ENCODE peak calls at places on chromosome 7, in five cellular contexts. One of them, this sample, is unnamed.
A peak's percentile ranks its signal among the peaks of the same experiment; 100 is the strongest.

GRCh38 chr7:99325597-99326407 is at the start of gene ARPC1A:
- DNase-seq in effector CD4-positive, alpha-beta T cell: peak; percentile 88
- DNase-seq in HEK293T: peak; percentile 99
- DNase-seq in stimulated activated CD8-positive, alpha-beta memory T cell treated with anti-CD3 and anti-CD28 coated beads, Interleukin-15, amount 100 ng/mL, for 1 hour: peak; percentile 73
- DNase-seq in AG08395: peak; percentile 99
- DNase-seq in this sample: peak; percentile 84

GRCh38 chr7:27640914-27641570 is 21.6 kb downstream of the HIBADH start:
- DNase-seq in AG08395: no peak
- DNase-seq in stimulated activated CD8-positive, alpha-beta memory T cell treated with anti-CD3 and anti-CD28 coated beads, Interleukin-15, amount 100 ng/mL, for 1 hour: no peak
- DNase-seq in effector CD4-positive, alpha-beta T cell: no peak
- DNase-seq in HEK293T: no peak
- DNase-seq in this sample: no peak

GRCh38 chr7:91089382-91089963 is 174.8 kb upstream of the FZD1 start:
- DNase-seq in stimulated activated CD8-positive, alpha-beta memory T cell treated with anti-CD3 and anti-CD28 coated beads, Interleukin-15, amount 100 ng/mL, for 1 hour: no peak
- DNase-seq in effector CD4-positive, alpha-beta T cell: no peak
- DNase-seq in AG08395: peak; percentile 10
- DNase-seq in HEK293T: no peak
- DNase-seq in this sample: peak; percentile 24

GRCh38 chr7:134024729-134025128 is 102.4 kb upstream of the LRGUK start:
- DNase-seq in AG08395: no peak
- DNase-seq in HEK293T: no peak
- DNase-seq in effector CD4-positive, alpha-beta T cell: no peak
- DNase-seq in stimulated activated CD8-positive, alpha-beta memory T cell treated with anti-CD3 and anti-CD28 coated beads, Interleukin-15, amount 100 ng/mL, for 1 hour: no peak
- DNase-seq in this sample: no peak

GRCh38 chr7:137625197-137625596 is 221.6 kb downstream of the DGKI start:
- DNase-seq in stimulated activated CD8-positive, alpha-beta memory T cell treated with anti-CD3 and anti-CD28 coated beads, Interleukin-15, amount 100 ng/mL, for 1 hour: no peak
- DNase-seq in effector CD4-positive, alpha-beta T cell: no peak
- DNase-seq in HEK293T: no peak
- DNase-seq in AG08395: no peak
- DNase-seq in this sample: no peak

GRCh38 chr7:33751395-33751794 is 153.9 kb upstream of the BMPER start:
- DNase-seq in HEK293T: no peak
- DNase-seq in effector CD4-positive, alpha-beta T cell: no peak
- DNase-seq in stimulated activated CD8-positive, alpha-beta memory T cell treated with anti-CD3 and anti-CD28 coated beads, Interleukin-15, amount 100 ng/mL, for 1 hour: no peak
- DNase-seq in AG08395: no peak
- DNase-seq in this sample: no peak

GRCh38 chr7:70614237-70614984 is 517.5 kb upstream of the GALNT17 start:
- DNase-seq in stimulated activated CD8-positive, alpha-beta memory T cell treated with anti-CD3 and anti-CD28 coated beads, Interleukin-15, amount 100 ng/mL, for 1 hour: no peak
- DNase-seq in HEK293T: no peak
- DNase-seq in effector CD4-positive, alpha-beta T cell: no peak
- DNase-seq in AG08395: peak; percentile 66
- DNase-seq in this sample: no peak

GRCh38 chr7:875476-876076 is 778 bp upstream of the GET4 start:
- DNase-seq in HEK293T: no peak
- DNase-seq in effector CD4-positive, alpha-beta T cell: no peak
- DNase-seq in stimulated activated CD8-positive, alpha-beta memory T cell treated with anti-CD3 and anti-CD28 coated beads, Interleukin-15, amount 100 ng/mL, for 1 hour: no peak
- DNase-seq in AG08395: no peak
- DNase-seq in this sample: no peak

GRCh38 chr7:31494421-31494820 is 19.5 kb upstream of the ITPRID1 start:
- DNase-seq in stimulated activated CD8-positive, alpha-beta memory T cell treated with anti-CD3 and anti-CD28 coated beads, Interleukin-15, amount 100 ng/mL, for 1 hour: no peak
- DNase-seq in AG08395: no peak
- DNase-seq in effector CD4-positive, alpha-beta T cell: no peak
- DNase-seq in HEK293T: no peak
- DNase-seq in this sample: no peak

GRCh38 chr7:50679218-50680007 is 103.3 kb downstream of the GRB10 start:
- DNase-seq in HEK293T: peak; percentile 22
- DNase-seq in effector CD4-positive, alpha-beta T cell: no peak
- DNase-seq in AG08395: peak; percentile 69
- DNase-seq in stimulated activated CD8-positive, alpha-beta memory T cell treated with anti-CD3 and anti-CD28 coated beads, Interleukin-15, amount 100 ng/mL, for 1 hour: no peak
- DNase-seq in this sample: peak; percentile 12

GRCh38 chr7:85564861-85565630 is 378.2 kb upstream of the SEMA3D start:
- DNase-seq in HEK293T: no peak
- DNase-seq in AG08395: peak; percentile 11
- DNase-seq in stimulated activated CD8-positive, alpha-beta memory T cell treated with anti-CD3 and anti-CD28 coated beads, Interleukin-15, amount 100 ng/mL, for 1 hour: no peak
- DNase-seq in effector CD4-positive, alpha-beta T cell: no peak
- DNase-seq in this sample: no peak

GRCh38 chr7:101880536-101881443 is 63.4 kb downstream of the CUX1 start:
- DNase-seq in AG08395: no peak
- DNase-seq in HEK293T: no peak
- DNase-seq in effector CD4-positive, alpha-beta T cell: no peak
- DNase-seq in stimulated activated CD8-positive, alpha-beta memory T cell treated with anti-CD3 and anti-CD28 coated beads, Interleukin-15, amount 100 ng/mL, for 1 hour: no peak
- DNase-seq in this sample: peak; percentile 30

GRCh38 chr7:95317966-95318365 is 6.4 kb downstream of the PON1 start:
- DNase-seq in AG08395: no peak
- DNase-seq in HEK293T: no peak
- DNase-seq in stimulated activated CD8-positive, alpha-beta memory T cell treated with anti-CD3 and anti-CD28 coated beads, Interleukin-15, amount 100 ng/mL, for 1 hour: no peak
- DNase-seq in effector CD4-positive, alpha-beta T cell: no peak
- DNase-seq in this sample: no peak

This sample was measured in Panc1.